ENCODE peak calls at places on chromosomes 12 and 14, in four cellular contexts. W, G, I and Y are unnamed samples.

GRCh38 chr14:22824711-22825359 is 4.9 kb upstream of the MRPL52 start:
- DNase-seq in W (peak), G (no peak), I (no peak), Y (peak)

GRCh38 chr14:90642239-90642717 is 174.0 kb downstream of the TTC7B start:
- DNase-seq in W (peak), G (no peak), I (peak), Y (peak)

GRCh38 chr12:5921966-5922365 is 23.1 kb downstream of the ANO2 start:
- DNase-seq in W (no peak), G (no peak), I (no peak), Y (no peak)

GRCh38 chr14:81450100-81450531 is 50.0 kb upstream of the STON2 start:
- DNase-seq in W (peak), G (peak), I (peak), Y (peak)

GRCh38 chr12:116650585-116650984 is 87.3 kb downstream of the SPRING1 start:
- DNase-seq in W (no peak), G (no peak), I (no peak), Y (no peak)

GRCh38 chr14:76996563-76997146 is 31.9 kb downstream of the IRF2BPL start:
- DNase-seq in W (no peak), G (no peak), I (no peak), Y (no peak)

GRCh38 chr12:13390381-13390856 is 193.9 kb downstream of the EMP1 start:
- DNase-seq in W (peak), G (peak), I (no peak), Y (peak)

GRCh38 chr12:3559601-3560294 is 68.7 kb downstream of the PRMT8 start:
- DNase-seq in W (no peak), G (no peak), I (no peak), Y (no peak)

GRCh38 chr12:93790472-93791152 is 113.4 kb downstream of the CRADD start:
- DNase-seq in W (peak), G (no peak), I (peak), Y (peak)

GRCh38 chr14:30621354-30621953 is 665 bp upstream of the SCFD1 start:
- DNase-seq in W (no peak), G (no peak), I (peak), Y (no peak)

GRCh38 chr12:2615665-2616387 is 178.9 kb upstream of the FKBP4 start:
- DNase-seq in W (peak), G (no peak), I (peak), Y (peak)

GRCh38 chr14:81738946-81739659 is 205.4 kb upstream of the SEL1L start:
- DNase-seq in W (no peak), G (no peak), I (no peak), Y (no peak)

GRCh38 chr12:107436376-107436775 is 249.2 kb upstream of the PWP1 start:
- DNase-seq in W (peak), G (no peak), I (peak), Y (peak)

GRCh38 chr14:73752297-73752992 is 38.3 kb upstream of the PNMA1 start:
- DNase-seq in W (peak), G (peak), I (peak), Y (peak)

GRCh38 chr12:130254476-130255276 is 83.0 kb upstream of the PIWIL1 start:
- DNase-seq in W (no peak), G (no peak), I (no peak), Y (no peak)

GRCh38 chr12:6310771-6311610 is 509 bp downstream of the PLEKHG6 start:
- DNase-seq in W (no peak), G (no peak), I (peak), Y (no peak)

GRCh38 chr14:105059035-105059916 is 6.0 kb downstream of the GPR132 start:
- DNase-seq in W (no peak), G (no peak), I (peak), Y (peak)

GRCh38 chr12:75814856-75815754 is 216.5 kb downstream of the PHLDA1 start:
- DNase-seq in W (peak), G (no peak), I (no peak), Y (peak)

GRCh38 chr12:1906579-1906978 is 11.9 kb downstream of the CACNA2D4 start:
- DNase-seq in W (no peak), G (no peak), I (no peak), Y (no peak)

GRCh38 chr14:32004300-32004699 is 72.8 kb upstream of the ARHGAP5 start:
- DNase-seq in W (peak), G (no peak), I (no peak), Y (peak)

GRCh38 chr14:70988452-70988851 is 81.2 kb downstream of the PCNX1 start:
- DNase-seq in W (no peak), G (no peak), I (peak), Y (peak)

GRCh38 chr12:11615481-11615880 is 34.0 kb upstream of the ETV6 start:
- DNase-seq in W (no peak), G (no peak), I (no peak), Y (no peak)

GRCh38 chr12:108724054-108724889 is 7.0 kb downstream of the CORO1C start:
- DNase-seq in W (peak), G (no peak), I (no peak), Y (peak)

GRCh38 chr14:77110286-77110685 is 12.2 kb downstream of the CIPC start:
- DNase-seq in W (no peak), G (no peak), I (no peak), Y (no peak)

GRCh38 chr12:41531147-41531829 is 343.2 kb downstream of the PDZRN4 start:
- DNase-seq in W (no peak), G (peak), I (no peak), Y (peak)

GRCh38 chr12:45909041-45909713 is 81.2 kb downstream of the SCAF11 start:
- DNase-seq in W (peak), G (no peak), I (no peak), Y (peak)

GRCh38 chr12:100554608-100555077 is 18.8 kb upstream of the GAS2L3 start:
- DNase-seq in W (peak), G (no peak), I (peak), Y (peak)

GRCh38 chr12:83224012-83224411 is 537.3 kb downstream of the TMTC2 start:
- DNase-seq in W (no peak), G (no peak), I (peak), Y (no peak)

GRCh38 chr14:65850429-65851145 is 438.1 kb downstream of the FUT8 start:
- DNase-seq in W (no peak), G (no peak), I (no peak), Y (no peak)

GRCh38 chr12:42373669-42374068 is 47.7 kb downstream of the PPHLN1 start:
- DNase-seq in W (no peak), G (no peak), I (no peak), Y (no peak)

GRCh38 chr12:56414401-56414800 is 34.8 kb downstream of the TIMELESS start:
- DNase-seq in W (no peak), G (no peak), I (no peak), Y (no peak)

GRCh38 chr14:26960049-26960688 is 362.3 kb upstream of the NOVA1 start:
- DNase-seq in W (no peak), G (no peak), I (peak), Y (no peak)

GRCh38 chr12:105860556-105861207 is 278.1 kb downstream of the NUAK1 start:
- DNase-seq in W (no peak), G (no peak), I (no peak), Y (no peak)

GRCh38 chr14:104341532-104342434 is 203.4 kb downstream of the KIF26A start:
- DNase-seq in W (no peak), G (no peak), I (peak), Y (no peak)

GRCh38 chr14:56118611-56119181 is 485 bp downstream of the PELI2 start:
- DNase-seq in W (no peak), G (peak), I (peak), Y (no peak)

GRCh38 chr12:93497456-93497855 is 30.1 kb downstream of the MRPL42 start:
- DNase-seq in W (no peak), G (no peak), I (no peak), Y (no peak)

DNA sequence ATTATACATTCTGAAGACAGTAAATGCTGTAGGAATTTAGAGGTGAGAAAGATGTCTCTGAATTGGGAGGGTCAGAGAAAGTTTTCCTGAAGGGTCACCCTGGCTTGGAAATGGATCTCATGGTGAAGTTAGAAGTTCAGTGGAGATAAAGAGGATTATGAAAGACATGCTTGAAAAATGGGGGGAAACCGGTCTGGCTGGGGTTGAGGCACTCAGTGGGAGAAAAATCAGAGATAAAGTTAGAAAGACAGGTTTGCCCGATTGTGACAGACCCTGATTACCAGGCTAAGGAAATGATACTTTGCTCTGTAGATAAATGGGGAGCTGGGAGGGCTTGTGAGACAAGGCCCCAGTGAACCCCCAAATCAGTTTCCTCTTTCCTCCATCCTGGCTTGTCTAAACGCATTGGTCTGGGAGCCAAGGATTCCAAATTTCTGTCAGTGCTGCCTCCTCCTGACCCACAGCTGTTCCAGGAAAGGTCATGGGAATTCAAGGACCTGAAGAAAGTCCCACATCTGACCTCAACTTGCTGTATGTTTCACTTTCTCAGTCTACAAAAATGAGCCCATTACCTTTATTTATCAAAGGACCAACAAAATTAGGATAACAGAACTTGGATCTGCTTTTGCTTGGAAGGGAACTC is 3.6 kb upstream of the RNASE7 start:
- DNase-seq in W (no peak), G (no peak), I (no peak), Y (peak)
- H3K27ac ChIP-seq in W (no peak), G (peak), I (no peak), Y (no peak)

DNA sequence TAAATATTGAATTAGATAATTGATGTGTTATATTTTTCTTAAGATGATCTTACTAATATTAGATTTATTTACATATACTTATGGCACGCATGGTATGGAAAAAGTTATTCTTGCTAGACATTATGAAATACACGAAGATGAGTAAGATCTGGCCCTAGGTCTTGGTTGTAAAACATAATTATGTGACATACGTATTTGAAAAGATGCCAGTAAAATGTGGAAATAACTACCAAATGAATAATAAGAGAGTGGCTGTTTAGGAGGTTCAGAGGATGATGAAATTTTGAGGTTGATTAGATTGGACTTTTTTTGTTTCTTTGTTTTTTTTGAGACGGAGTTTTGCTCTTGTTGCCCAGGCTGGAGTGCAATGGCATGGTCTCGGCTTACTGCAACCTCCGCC is 41.4 kb downstream of the FANCM start:
- DNase-seq in W (peak), G (no peak), I (no peak), Y (peak)
- H3K4me3 ChIP-seq in W (no peak), G (no peak), I (no peak), Y (no peak)

GRCh38 chr14:75047506-75047905 is 3.8 kb downstream of the MLH3 start:
- DNase-seq in W (no peak), G (no peak), I (no peak), Y (no peak)
- H3K27ac ChIP-seq in W (no peak), G (no peak), I (no peak), Y (no peak)

GRCh38 chr14:52061890-52062289 is 7.0 kb downstream of the NID2 start:
- DNase-seq in W (no peak), G (no peak), I (peak), Y (no peak)
- H3K4me3 ChIP-seq in W (no peak), G (no peak), I (no peak), Y (no peak)